ENCODE peak calls at places on chromosomes 16 and 17, in six cellular contexts. M is mammary epithelial cell; P is brain microvascular endothelial cell; T is stimulated activated CD4-positive, alpha-beta T cell treated with anti-CD3 and anti-CD28 coated beads, Interleukin-12 subunit alpha, Interleukin-12 subunit beta, amount 100 ng/mL, for 4 hours; Y is lower leg skin; I is iPS-NIHi11. H is an unnamed sample.

GRCh38 chr16:569445-570254 is at the start of gene PIGQ:
- DNase-seq in M (peak), P (no peak), T (peak), Y (peak), I (peak), H (no peak)

GRCh38 chr16:60815033-60815432 is 1221.2 kb downstream of the CDH8 start:
- DNase-seq in M (no peak), P (no peak), T (no peak), Y (no peak), I (no peak), H (no peak)

GRCh38 chr17:50465171-50465570 is 3.5 kb downstream of the CHAD start:
- DNase-seq in M (no peak), P (no peak), T (no peak), Y (no peak), I (no peak), H (no peak)

GRCh38 chr16:78665373-78665772 is 565.9 kb downstream of the WWOX start:
- DNase-seq in M (no peak), P (no peak), T (no peak), Y (peak), I (no peak), H (no peak)

GRCh38 chr17:64019486-64020067 is 856 bp downstream of the ICAM2 start:
- DNase-seq in M (no peak), P (no peak), T (no peak), Y (peak), I (no peak), H (no peak)

GRCh38 chr16:67421030-67421429 is 4.8 kb upstream of the ZDHHC1 start:
- DNase-seq in M (no peak), P (no peak), T (no peak), Y (no peak), I (no peak), H (no peak)

GRCh38 chr17:59753522-59754467 is 46.3 kb downstream of the VMP1 start:
- DNase-seq in M (peak), P (peak), T (no peak), Y (no peak), I (peak), H (no peak)

GRCh38 chr17:4154201-4154600 is 11.2 kb downstream of the CYB5D2 start:
- DNase-seq in M (no peak), P (no peak), T (no peak), Y (no peak), I (no peak), H (no peak)

GRCh38 chr16:71792176-71792575 is 16.5 kb downstream of the AP1G1 start:
- DNase-seq in M (no peak), P (no peak), T (no peak), Y (no peak), I (no peak), H (no peak)

GRCh38 chr17:61770752-61771533 is 92.4 kb downstream of the BRIP1 start:
- DNase-seq in M (peak), P (no peak), T (no peak), Y (no peak), I (no peak), H (no peak)

GRCh38 chr16:54812229-54812628 is 118.4 kb upstream of the IRX5 start:
- DNase-seq in M (no peak), P (no peak), T (no peak), Y (no peak), I (no peak), H (no peak)

GRCh38 chr17:78168906-78169793 is 769 bp downstream of the SYNGR2 start:
- DNase-seq in M (peak), P (peak), T (peak), Y (no peak), I (peak), H (no peak)

GRCh38 chr17:81966343-81967243 is 5.6 kb upstream of the NOTUM start:
- DNase-seq in M (no peak), P (no peak), T (no peak), Y (no peak), I (peak), H (no peak)

GRCh38 chr16:58644765-58645487 is 15.3 kb upstream of the CNOT1 start:
- DNase-seq in M (peak), P (no peak), T (no peak), Y (no peak), I (no peak), H (no peak)

GRCh38 chr16:53945996-53946395 is 242.0 kb downstream of the FTO start:
- DNase-seq in M (peak), P (no peak), T (no peak), Y (no peak), I (peak), H (no peak)

GRCh38 chr17:12114686-12115418 is 94.2 kb downstream of the MAP2K4 start:
- DNase-seq in M (no peak), P (no peak), T (no peak), Y (no peak), I (no peak), H (no peak)

GRCh38 chr17:35879748-35880654 is at the start of gene CCL5:
- DNase-seq in M (peak), P (no peak), T (no peak), Y (no peak), I (no peak), H (no peak)